ENCODE peak calls at places on chromosomes 4 and X, in nine cellular contexts. One of them, this sample, is unnamed.

GRCh38 chr4:48851651-48852050 is 20.8 kb downstream of the OCIAD1 start:
- DNase-seq in SK-N-MC: no peak
- DNase-seq in K562: no peak
- DNase-seq in endodermal cell: no peak
- DNase-seq in SK-N-SH: no peak
- DNase-seq in GM23248: no peak
- DNase-seq in adipocyte: no peak
- DNase-seq in fibroblast of lung: no peak
- DNase-seq in DND-41: no peak
- DNase-seq in this sample: no peak

GRCh38 chr4:167868163-167868562 is 224.2 kb upstream of the ANXA10 start:
- DNase-seq in SK-N-MC: no peak
- DNase-seq in K562: no peak
- DNase-seq in endodermal cell: no peak
- DNase-seq in SK-N-SH: no peak
- DNase-seq in GM23248: peak; percentile 13
- DNase-seq in adipocyte: peak; percentile 17
- DNase-seq in fibroblast of lung: peak; percentile 19
- DNase-seq in DND-41: no peak
- DNase-seq in this sample: no peak

GRCh38 chrX:70386240-70386639 is 36.9 kb upstream of the GDPD2 start:
- DNase-seq in SK-N-MC: no peak
- DNase-seq in K562: no peak
- DNase-seq in endodermal cell: no peak
- DNase-seq in SK-N-SH: no peak
- DNase-seq in GM23248: no peak
- DNase-seq in adipocyte: no peak
- DNase-seq in fibroblast of lung: peak; percentile 63
- DNase-seq in DND-41: no peak
- DNase-seq in this sample: no peak

GRCh38 chrX:151825927-151826471 is 86.7 kb upstream of the MAGEA4 start:
- DNase-seq in SK-N-MC: peak; percentile 65
- DNase-seq in K562: no peak
- DNase-seq in endodermal cell: no peak
- DNase-seq in SK-N-SH: no peak
- DNase-seq in GM23248: peak; percentile 90
- DNase-seq in adipocyte: peak; percentile 91
- DNase-seq in fibroblast of lung: peak; percentile 91
- DNase-seq in DND-41: no peak
- DNase-seq in this sample: no peak

GRCh38 chrX:21374163-21374993 is at the start of gene CNKSR2:
- DNase-seq in SK-N-MC: no peak
- DNase-seq in K562: no peak
- DNase-seq in endodermal cell: peak; percentile 93
- DNase-seq in SK-N-SH: peak; percentile 87
- DNase-seq in GM23248: peak; percentile 50
- DNase-seq in adipocyte: peak; percentile 21
- DNase-seq in fibroblast of lung: peak; percentile 30
- DNase-seq in DND-41: peak; percentile 76
- DNase-seq in this sample: no peak

GRCh38 chr4:74631338-74631737 is 163.0 kb downstream of the BTC start:
- DNase-seq in SK-N-MC: no peak
- DNase-seq in K562: no peak
- DNase-seq in endodermal cell: no peak
- DNase-seq in SK-N-SH: no peak
- DNase-seq in GM23248: peak; percentile 52
- DNase-seq in adipocyte: no peak
- DNase-seq in fibroblast of lung: no peak
- DNase-seq in DND-41: no peak
- DNase-seq in this sample: no peak

GRCh38 chr4:121938282-121939092 is 13.4 kb downstream of the TRPC3 start:
- DNase-seq in SK-N-MC: no peak
- DNase-seq in K562: no peak
- DNase-seq in endodermal cell: no peak
- DNase-seq in SK-N-SH: no peak
- DNase-seq in GM23248: no peak
- DNase-seq in adipocyte: peak; percentile 44
- DNase-seq in fibroblast of lung: peak; percentile 7
- DNase-seq in DND-41: no peak
- DNase-seq in this sample: no peak

GRCh38 chr4:170139764-170140163 is 50.0 kb upstream of the AADAT start:
- DNase-seq in SK-N-MC: no peak
- DNase-seq in K562: no peak
- DNase-seq in endodermal cell: no peak
- DNase-seq in SK-N-SH: no peak
- DNase-seq in GM23248: peak; percentile 66
- DNase-seq in adipocyte: peak; percentile 23
- DNase-seq in fibroblast of lung: peak; percentile 74
- DNase-seq in DND-41: no peak
- DNase-seq in this sample: no peak

GRCh38 chrX:109155161-109155560 is 326.7 kb downstream of the GUCY2F start:
- DNase-seq in SK-N-MC: no peak
- DNase-seq in K562: no peak
- DNase-seq in endodermal cell: no peak
- DNase-seq in SK-N-SH: no peak
- DNase-seq in GM23248: no peak
- DNase-seq in adipocyte: no peak
- DNase-seq in fibroblast of lung: no peak
- DNase-seq in DND-41: no peak
- DNase-seq in this sample: no peak

DNA sequence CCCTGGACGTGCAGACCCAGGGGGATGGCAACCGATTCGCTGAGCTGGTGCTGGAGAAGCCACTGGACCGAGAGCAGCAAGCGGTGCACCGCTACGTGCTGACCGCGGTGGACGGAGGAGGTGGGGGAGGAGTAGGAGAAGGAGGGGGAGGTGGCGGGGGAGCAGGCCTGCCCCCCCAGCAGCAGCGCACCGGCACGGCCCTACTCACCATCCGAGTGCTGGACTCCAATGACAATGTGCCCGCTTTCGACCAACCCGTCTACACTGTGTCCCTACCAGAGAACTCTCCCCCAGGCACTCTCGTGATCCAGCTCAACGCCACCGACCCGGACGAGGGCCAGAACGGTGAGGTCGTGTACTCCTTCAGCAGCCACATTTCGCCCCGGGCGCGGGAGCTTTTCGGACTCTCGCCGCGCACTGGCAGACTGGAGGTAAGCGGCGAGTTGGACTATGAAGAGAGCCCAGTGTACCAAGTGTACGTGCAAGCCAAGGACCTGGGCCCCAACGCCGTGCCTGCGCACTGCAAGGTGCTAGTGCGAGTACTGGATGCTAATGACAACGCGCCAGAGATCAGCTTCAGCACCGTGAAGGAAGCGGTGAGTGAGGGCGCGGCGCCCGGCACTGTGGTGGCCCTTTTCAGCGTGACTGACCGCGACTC is 1.7 kb downstream of the PCDH10 start:
- DNase-seq in SK-N-MC: no peak
- DNase-seq in K562: no peak
- DNase-seq in endodermal cell: peak; percentile 80
- DNase-seq in SK-N-SH: peak; percentile 20
- DNase-seq in GM23248: peak; percentile 4
- DNase-seq in adipocyte: peak; percentile 59
- DNase-seq in fibroblast of lung: peak; percentile 53
- DNase-seq in DND-41: no peak
- DNase-seq in this sample: no peak
- H3K9ac ChIP-seq in SK-N-MC: peak overlapping the region; percentile 17
- H3K9ac ChIP-seq in K562: no peak overlapping the region
- H3K9ac ChIP-seq in endodermal cell: peak overlapping the region; percentile 73
- H3K9ac ChIP-seq in SK-N-SH: no peak overlapping the region
- H3K9ac ChIP-seq in GM23248: no peak overlapping the region
- H3K9ac ChIP-seq in adipocyte: no peak overlapping the region
- H3K9ac ChIP-seq in fibroblast of lung: no peak overlapping the region
- H3K9ac ChIP-seq in DND-41: no peak overlapping the region
- H3K9ac ChIP-seq in this sample: no peak overlapping the region

DNA sequence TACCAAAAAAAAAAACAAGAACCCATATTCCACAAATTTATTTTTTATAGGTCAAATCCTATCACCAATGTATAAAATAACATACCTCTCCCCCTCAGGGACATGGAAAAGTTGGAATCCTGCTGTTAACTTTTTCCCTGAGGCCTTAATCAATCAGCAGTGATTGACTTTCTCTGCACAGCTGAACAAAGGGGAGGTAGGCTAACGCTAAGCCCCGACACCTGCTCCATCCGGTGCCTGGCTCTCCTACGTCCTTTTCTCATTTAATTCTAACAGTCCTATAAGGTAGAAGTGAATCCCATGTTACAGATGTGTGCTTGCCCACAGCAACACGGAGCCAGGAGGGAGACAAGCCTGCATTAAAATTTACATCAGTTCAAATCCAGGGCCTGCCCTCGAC is 2.8 kb downstream of the CENPU start:
- DNase-seq in SK-N-MC: no peak
- DNase-seq in K562: no peak
- DNase-seq in endodermal cell: no peak
- DNase-seq in SK-N-SH: no peak
- DNase-seq in GM23248: no peak
- DNase-seq in adipocyte: no peak
- DNase-seq in fibroblast of lung: no peak
- DNase-seq in DND-41: no peak
- DNase-seq in this sample: no peak
- H3K9ac ChIP-seq in SK-N-MC: no peak overlapping the region
- H3K9ac ChIP-seq in K562: no peak overlapping the region
- H3K9ac ChIP-seq in endodermal cell: no peak overlapping the region
- H3K9ac ChIP-seq in SK-N-SH: no peak overlapping the region
- H3K9ac ChIP-seq in GM23248: no peak overlapping the region
- H3K9ac ChIP-seq in adipocyte: no peak overlapping the region
- H3K9ac ChIP-seq in fibroblast of lung: no peak overlapping the region
- H3K9ac ChIP-seq in DND-41: peak overlapping the region; percentile 99
- H3K9ac ChIP-seq in this sample: no peak overlapping the region

GRCh38 chr4:113584407-113585150 is 177.0 kb downstream of the CAMK2D start:
- DNase-seq in SK-N-MC: no peak
- DNase-seq in K562: peak; percentile 36
- DNase-seq in endodermal cell: peak; percentile 89
- DNase-seq in SK-N-SH: no peak
- DNase-seq in GM23248: peak; percentile 82
- DNase-seq in adipocyte: peak; percentile 61
- DNase-seq in fibroblast of lung: peak; percentile 84
- DNase-seq in DND-41: no peak
- DNase-seq in this sample: no peak
- H3K9ac ChIP-seq in SK-N-MC: no peak overlapping the region
- H3K9ac ChIP-seq in K562: peak overlapping the region; percentile 31
- H3K9ac ChIP-seq in endodermal cell: peak overlapping the region; percentile 56
- H3K9ac ChIP-seq in SK-N-SH: no peak overlapping the region
- H3K9ac ChIP-seq in GM23248: no peak overlapping the region
- H3K9ac ChIP-seq in adipocyte: no peak overlapping the region
- H3K9ac ChIP-seq in fibroblast of lung: no peak overlapping the region
- H3K9ac ChIP-seq in DND-41: no peak overlapping the region
- H3K9ac ChIP-seq in this sample: no peak overlapping the region

DNA sequence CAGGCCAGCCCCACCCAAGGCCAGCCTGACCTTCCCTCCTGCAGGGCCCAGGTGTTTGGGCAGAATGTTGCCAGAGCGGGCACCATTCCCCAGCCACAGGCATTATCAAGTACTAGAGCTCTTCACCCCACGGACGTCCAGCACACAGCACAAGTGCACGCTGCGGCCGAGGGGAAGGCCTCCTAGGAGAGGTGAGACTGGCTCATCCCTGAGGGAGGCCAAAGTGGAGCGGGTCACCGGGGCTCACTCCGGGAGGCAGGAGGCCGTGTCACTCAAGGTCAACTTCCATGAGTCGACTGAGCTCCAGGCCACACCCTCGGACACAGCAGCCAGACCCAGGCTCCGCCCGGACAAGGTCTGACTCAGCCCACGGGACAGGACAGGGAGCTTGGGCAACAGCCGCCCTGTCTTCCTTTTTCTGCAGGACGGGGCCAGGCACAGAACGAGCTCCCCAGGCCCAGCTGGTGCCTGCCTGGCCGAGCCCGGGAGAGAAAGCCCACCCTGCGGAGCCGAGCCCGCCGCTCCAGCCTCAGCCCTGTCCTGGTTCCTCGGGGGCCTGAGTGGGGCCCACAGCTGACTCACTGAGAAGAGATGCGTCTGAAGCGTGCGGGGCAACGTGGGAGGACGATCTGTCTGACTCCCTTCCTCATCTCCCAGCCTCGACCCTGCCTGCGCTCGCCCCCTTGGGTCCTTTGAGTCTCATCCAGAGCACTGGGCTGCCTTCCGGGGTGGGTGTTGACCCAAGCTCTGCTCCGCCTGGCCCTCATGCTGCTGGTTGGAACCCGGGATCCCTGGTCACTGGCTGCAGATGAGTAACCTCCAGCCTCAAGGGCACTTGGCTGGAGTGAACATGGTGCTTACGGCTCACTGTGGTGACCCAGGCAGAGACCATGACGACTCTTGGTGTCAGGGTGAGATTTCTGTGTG is 1.6 kb downstream of the SLC49A3 start:
- DNase-seq in SK-N-MC: no peak
- DNase-seq in K562: peak; percentile 95
- DNase-seq in endodermal cell: peak; percentile 79
- DNase-seq in SK-N-SH: peak; percentile 47
- DNase-seq in GM23248: peak; percentile 98
- DNase-seq in adipocyte: peak; percentile 68
- DNase-seq in fibroblast of lung: peak; percentile 84
- DNase-seq in DND-41: no peak
- DNase-seq in this sample: peak; percentile 92
- H3K9ac ChIP-seq in SK-N-MC: no peak overlapping the region
- H3K9ac ChIP-seq in K562: peak overlapping the region; percentile 62
- H3K9ac ChIP-seq in endodermal cell: no peak overlapping the region
- H3K9ac ChIP-seq in SK-N-SH: peak overlapping the region; percentile 51
- H3K9ac ChIP-seq in GM23248: peak overlapping the region; percentile 76
- H3K9ac ChIP-seq in adipocyte: peak overlapping the region; percentile 87
- H3K9ac ChIP-seq in fibroblast of lung: no peak overlapping the region
- H3K9ac ChIP-seq in DND-41: no peak overlapping the region
- H3K9ac ChIP-seq in this sample: peak overlapping the region; percentile 38

GRCh38 chr4:83219991-83220360 is 64.6 kb downstream of the COQ2 start:
- DNase-seq in SK-N-MC: no peak
- DNase-seq in K562: no peak
- DNase-seq in endodermal cell: no peak
- DNase-seq in SK-N-SH: no peak
- DNase-seq in GM23248: peak; percentile 6
- DNase-seq in adipocyte: no peak
- DNase-seq in fibroblast of lung: no peak
- DNase-seq in DND-41: no peak
- DNase-seq in this sample: no peak
- H3K9ac ChIP-seq in SK-N-MC: no peak overlapping the region
- H3K9ac ChIP-seq in K562: no peak overlapping the region
- H3K9ac ChIP-seq in endodermal cell: no peak overlapping the region
- H3K9ac ChIP-seq in SK-N-SH: no peak overlapping the region
- H3K9ac ChIP-seq in GM23248: no peak overlapping the region
- H3K9ac ChIP-seq in adipocyte: no peak overlapping the region
- H3K9ac ChIP-seq in fibroblast of lung: no peak overlapping the region
- H3K9ac ChIP-seq in DND-41: no peak overlapping the region
- H3K9ac ChIP-seq in this sample: no peak overlapping the region

DNA sequence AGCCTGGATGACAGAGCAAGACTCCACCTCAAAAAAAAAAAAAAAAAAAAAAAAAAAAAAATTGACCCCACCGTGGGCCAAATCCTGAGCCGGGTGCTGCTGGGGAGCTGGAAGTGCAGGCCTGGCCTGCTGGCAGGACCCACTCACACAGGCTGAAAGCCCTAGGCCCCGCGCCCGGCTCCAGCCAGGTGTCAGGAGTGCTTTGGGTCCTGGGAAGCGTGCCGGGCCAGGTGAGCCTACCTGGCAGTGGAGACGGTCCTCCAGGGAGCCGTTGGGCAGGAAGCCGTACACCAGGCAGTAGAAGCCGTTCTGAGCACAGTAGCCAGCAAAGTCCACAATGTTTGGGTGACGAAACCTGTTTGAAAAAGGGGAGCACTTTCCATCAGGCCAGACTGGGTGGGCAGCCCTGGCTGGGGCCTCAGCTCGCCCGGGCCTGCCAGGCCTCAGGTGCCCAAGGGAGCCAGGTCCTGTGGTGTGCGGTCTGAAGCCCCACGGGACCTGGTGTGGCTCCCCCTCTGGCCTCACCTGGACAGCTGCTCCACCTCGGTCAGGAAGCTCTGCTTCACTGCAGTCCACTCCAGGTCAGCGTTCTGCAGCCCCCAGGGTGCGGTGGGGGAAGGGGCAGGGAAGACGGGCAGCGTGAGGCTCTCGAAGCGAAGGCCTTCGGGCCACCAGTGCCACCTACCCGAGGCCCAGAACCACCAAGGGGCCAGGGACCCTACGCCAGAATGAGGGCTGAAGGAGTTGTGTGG is 1.8 kb downstream of the IRAK1 start:
- DNase-seq in SK-N-MC: no peak
- DNase-seq in K562: no peak
- DNase-seq in endodermal cell: no peak
- DNase-seq in SK-N-SH: no peak
- DNase-seq in GM23248: no peak
- DNase-seq in adipocyte: no peak
- DNase-seq in fibroblast of lung: no peak
- DNase-seq in DND-41: no peak
- DNase-seq in this sample: no peak
- H3K9ac ChIP-seq in SK-N-MC: no peak overlapping the region
- H3K9ac ChIP-seq in K562: peak overlapping the region; percentile 93
- H3K9ac ChIP-seq in endodermal cell: no peak overlapping the region
- H3K9ac ChIP-seq in SK-N-SH: peak overlapping the region; percentile 74
- H3K9ac ChIP-seq in GM23248: peak overlapping the region; percentile 92
- H3K9ac ChIP-seq in adipocyte: peak overlapping the region; percentile 87
- H3K9ac ChIP-seq in fibroblast of lung: no peak overlapping the region
- H3K9ac ChIP-seq in DND-41: peak overlapping the region; percentile 94
- H3K9ac ChIP-seq in this sample: peak overlapping the region; percentile 84